ENCODE peak calls at places on chromosomes 13 and 19, in eight cellular contexts. One of them, this sample, is unnamed.

GRCh38 chr13:113946409-113947181 is 27.3 kb downstream of the C13orf46 start:
- DNase-seq in aorta: peak
- DNase-seq in endodermal cell: no peak
- DNase-seq in MM.1S: no peak
- DNase-seq in CD8-positive, alpha-beta T cell: no peak
- DNase-seq in breast epithelium: no peak
- DNase-seq in PC-3: no peak
- DNase-seq in uterus: no peak
- DNase-seq in this sample: no peak

GRCh38 chr13:112174476-112175110 is 107.6 kb downstream of the SOX1 start:
- DNase-seq in CD8-positive, alpha-beta T cell: no peak
- DNase-seq in endodermal cell: peak
- DNase-seq in MM.1S: peak
- DNase-seq in uterus: no peak
- DNase-seq in breast epithelium: no peak
- DNase-seq in aorta: peak
- DNase-seq in PC-3: no peak
- DNase-seq in this sample: no peak

GRCh38 chr13:30346159-30346788 is 38.9 kb upstream of the KATNAL1 start:
- DNase-seq in endodermal cell: no peak
- DNase-seq in uterus: no peak
- DNase-seq in aorta: no peak
- DNase-seq in PC-3: no peak
- DNase-seq in MM.1S: peak
- DNase-seq in breast epithelium: no peak
- DNase-seq in CD8-positive, alpha-beta T cell: peak
- DNase-seq in this sample: no peak

GRCh38 chr19:15194938-15195337 is 5.9 kb downstream of the NOTCH3 start:
- DNase-seq in CD8-positive, alpha-beta T cell: no peak
- DNase-seq in uterus: no peak
- DNase-seq in PC-3: no peak
- DNase-seq in aorta: peak
- DNase-seq in endodermal cell: no peak
- DNase-seq in breast epithelium: no peak
- DNase-seq in MM.1S: no peak
- DNase-seq in this sample: peak

GRCh38 chr13:77860621-77861020 is 58.0 kb downstream of the EDNRB start:
- DNase-seq in breast epithelium: no peak
- DNase-seq in PC-3: peak
- DNase-seq in endodermal cell: no peak
- DNase-seq in CD8-positive, alpha-beta T cell: no peak
- DNase-seq in MM.1S: no peak
- DNase-seq in uterus: no peak
- DNase-seq in aorta: no peak
- DNase-seq in this sample: peak

GRCh38 chr13:76976488-76976887 is 15.4 kb upstream of the CLN5 start:
- DNase-seq in uterus: no peak
- DNase-seq in MM.1S: no peak
- DNase-seq in PC-3: no peak
- DNase-seq in endodermal cell: no peak
- DNase-seq in CD8-positive, alpha-beta T cell: peak
- DNase-seq in aorta: no peak
- DNase-seq in breast epithelium: no peak
- DNase-seq in this sample: peak

GRCh38 chr13:97367427-97367826 is 66.5 kb upstream of the RAP2A start:
- DNase-seq in aorta: no peak
- DNase-seq in MM.1S: no peak
- DNase-seq in CD8-positive, alpha-beta T cell: no peak
- DNase-seq in endodermal cell: peak
- DNase-seq in uterus: peak
- DNase-seq in breast epithelium: no peak
- DNase-seq in PC-3: no peak
- DNase-seq in this sample: peak

GRCh38 chr19:11064831-11065303 is 24.4 kb upstream of the LDLR start:
- DNase-seq in MM.1S: no peak
- DNase-seq in breast epithelium: no peak
- DNase-seq in uterus: no peak
- DNase-seq in PC-3: peak
- DNase-seq in aorta: no peak
- DNase-seq in endodermal cell: no peak
- DNase-seq in CD8-positive, alpha-beta T cell: no peak
- DNase-seq in this sample: no peak

GRCh38 chr19:2755448-2755705 is 15.6 kb upstream of the SLC39A3 start:
- DNase-seq in aorta: no peak
- DNase-seq in MM.1S: no peak
- DNase-seq in endodermal cell: no peak
- DNase-seq in breast epithelium: no peak
- DNase-seq in uterus: no peak
- DNase-seq in PC-3: no peak
- DNase-seq in CD8-positive, alpha-beta T cell: no peak
- DNase-seq in this sample: no peak

GRCh38 chr13:31556376-31556775 is 182.9 kb upstream of the RXFP2 start:
- DNase-seq in MM.1S: no peak
- DNase-seq in aorta: no peak
- DNase-seq in endodermal cell: no peak
- DNase-seq in uterus: no peak
- DNase-seq in CD8-positive, alpha-beta T cell: no peak
- DNase-seq in PC-3: no peak
- DNase-seq in breast epithelium: no peak
- DNase-seq in this sample: peak

GRCh38 chr13:39414339-39414738 is 188.7 kb downstream of the LHFPL6 start:
- DNase-seq in breast epithelium: no peak
- DNase-seq in endodermal cell: no peak
- DNase-seq in uterus: no peak
- DNase-seq in CD8-positive, alpha-beta T cell: no peak
- DNase-seq in aorta: no peak
- DNase-seq in PC-3: no peak
- DNase-seq in MM.1S: no peak
- DNase-seq in this sample: no peak

GRCh38 chr13:111262281-111262680 is 58.2 kb upstream of the TEX29 start:
- DNase-seq in aorta: no peak
- DNase-seq in MM.1S: no peak
- DNase-seq in uterus: no peak
- DNase-seq in PC-3: no peak
- DNase-seq in breast epithelium: no peak
- DNase-seq in endodermal cell: no peak
- DNase-seq in CD8-positive, alpha-beta T cell: no peak
- DNase-seq in this sample: no peak

GRCh38 chr19:18778826-18779354 is 12.2 kb downstream of the COMP start:
- DNase-seq in uterus: no peak
- DNase-seq in aorta: no peak
- DNase-seq in CD8-positive, alpha-beta T cell: no peak
- DNase-seq in breast epithelium: no peak
- DNase-seq in PC-3: no peak
- DNase-seq in MM.1S: no peak
- DNase-seq in endodermal cell: no peak
- DNase-seq in this sample: no peak

GRCh38 chr13:26446751-26447150 is 110.7 kb upstream of the WASF3 start:
- DNase-seq in aorta: no peak
- DNase-seq in breast epithelium: no peak
- DNase-seq in PC-3: peak
- DNase-seq in MM.1S: no peak
- DNase-seq in uterus: no peak
- DNase-seq in CD8-positive, alpha-beta T cell: no peak
- DNase-seq in endodermal cell: no peak
- DNase-seq in this sample: no peak

GRCh38 chr19:56966225-56966696 is 125.7 kb upstream of the PEG3 start:
- DNase-seq in PC-3: no peak
- DNase-seq in endodermal cell: no peak
- DNase-seq in breast epithelium: no peak
- DNase-seq in MM.1S: no peak
- DNase-seq in aorta: no peak
- DNase-seq in uterus: peak
- DNase-seq in CD8-positive, alpha-beta T cell: no peak
- DNase-seq in this sample: no peak

GRCh38 chr13:100302391-100302790 is 213.5 kb downstream of the PCCA start:
- DNase-seq in MM.1S: no peak
- DNase-seq in PC-3: no peak
- DNase-seq in endodermal cell: no peak
- DNase-seq in aorta: no peak
- DNase-seq in CD8-positive, alpha-beta T cell: no peak
- DNase-seq in breast epithelium: no peak
- DNase-seq in uterus: no peak
- DNase-seq in this sample: no peak

DNA sequence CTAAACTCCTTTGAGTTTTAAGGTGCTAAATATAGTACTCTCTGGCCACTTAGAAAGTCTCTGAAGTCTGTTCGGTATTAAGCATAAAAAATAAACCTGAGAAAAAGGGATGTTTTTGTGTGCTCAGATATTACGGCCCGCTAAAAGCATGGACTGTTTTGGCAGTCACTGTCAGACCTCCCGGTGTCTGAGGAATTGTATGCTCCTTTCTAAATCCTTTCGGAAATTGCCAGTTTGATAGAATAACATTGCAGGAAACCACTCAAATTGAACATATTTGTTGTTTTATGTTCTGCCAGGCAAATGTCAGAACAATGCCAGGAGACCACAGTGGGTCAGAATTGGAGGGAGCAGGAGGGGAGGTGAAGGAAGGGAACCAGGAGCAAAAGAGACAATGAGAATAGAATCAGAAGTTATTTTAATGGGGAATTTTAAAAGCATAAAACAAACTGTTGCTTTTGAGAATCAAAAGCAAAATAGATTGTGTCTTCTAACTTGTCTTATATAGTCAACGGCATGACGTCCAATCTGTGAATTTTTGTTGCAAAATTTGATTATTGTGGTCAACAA is 257.3 kb downstream of the SPRY2 start:
- DNase-seq in aorta: no peak
- DNase-seq in uterus: no peak
- DNase-seq in endodermal cell: no peak
- DNase-seq in MM.1S: no peak
- DNase-seq in CD8-positive, alpha-beta T cell: no peak
- DNase-seq in breast epithelium: no peak
- DNase-seq in PC-3: no peak
- DNase-seq in this sample: peak
- H3K27ac ChIP-seq in aorta: peak
- H3K27ac ChIP-seq in uterus: peak
- H3K27ac ChIP-seq in endodermal cell: no peak
- H3K27ac ChIP-seq in MM.1S: no peak
- H3K27ac ChIP-seq in CD8-positive, alpha-beta T cell: no peak
- H3K27ac ChIP-seq in breast epithelium: peak
- H3K27ac ChIP-seq in PC-3: peak
- H3K27ac ChIP-seq in this sample: peak

GRCh38 chr19:16573296-16573695 is 1.1 kb upstream of the SLC35E1 start:
- DNase-seq in aorta: no peak
- DNase-seq in uterus: no peak
- DNase-seq in PC-3: no peak
- DNase-seq in MM.1S: no peak
- DNase-seq in breast epithelium: no peak
- DNase-seq in endodermal cell: no peak
- DNase-seq in CD8-positive, alpha-beta T cell: no peak
- DNase-seq in this sample: no peak
- H3K27ac ChIP-seq in aorta: no peak
- H3K27ac ChIP-seq in uterus: peak
- H3K27ac ChIP-seq in PC-3: peak
- H3K27ac ChIP-seq in MM.1S: peak
- H3K27ac ChIP-seq in breast epithelium: peak
- H3K27ac ChIP-seq in endodermal cell: no peak
- H3K27ac ChIP-seq in CD8-positive, alpha-beta T cell: peak
- H3K27ac ChIP-seq in this sample: no peak

GRCh38 chr13:51612867-51613266 is 28.6 kb downstream of the WDFY2 start:
- DNase-seq in CD8-positive, alpha-beta T cell: no peak
- DNase-seq in breast epithelium: no peak
- DNase-seq in endodermal cell: no peak
- DNase-seq in MM.1S: no peak
- DNase-seq in aorta: no peak
- DNase-seq in PC-3: no peak
- DNase-seq in uterus: no peak
- DNase-seq in this sample: no peak

GRCh38 chr13:51608857-51609406 is 24.7 kb downstream of the WDFY2 start:
- DNase-seq in endodermal cell: no peak
- DNase-seq in CD8-positive, alpha-beta T cell: no peak
- DNase-seq in aorta: no peak
- DNase-seq in breast epithelium: no peak
- DNase-seq in MM.1S: no peak
- DNase-seq in PC-3: no peak
- DNase-seq in uterus: no peak
- DNase-seq in this sample: no peak

GRCh38 chr13:51614350-51614786 is 30.1 kb downstream of the WDFY2 start:
- DNase-seq in MM.1S: no peak
- DNase-seq in uterus: peak
- DNase-seq in endodermal cell: no peak
- DNase-seq in aorta: no peak
- DNase-seq in PC-3: no peak
- DNase-seq in breast epithelium: no peak
- DNase-seq in CD8-positive, alpha-beta T cell: peak
- DNase-seq in this sample: no peak

GRCh38 chr13:51618626-51619025 is 34.4 kb downstream of the WDFY2 start:
- DNase-seq in PC-3: no peak
- DNase-seq in breast epithelium: no peak
- DNase-seq in aorta: no peak
- DNase-seq in endodermal cell: no peak
- DNase-seq in CD8-positive, alpha-beta T cell: no peak
- DNase-seq in MM.1S: no peak
- DNase-seq in uterus: no peak
- DNase-seq in this sample: no peak

DNA sequence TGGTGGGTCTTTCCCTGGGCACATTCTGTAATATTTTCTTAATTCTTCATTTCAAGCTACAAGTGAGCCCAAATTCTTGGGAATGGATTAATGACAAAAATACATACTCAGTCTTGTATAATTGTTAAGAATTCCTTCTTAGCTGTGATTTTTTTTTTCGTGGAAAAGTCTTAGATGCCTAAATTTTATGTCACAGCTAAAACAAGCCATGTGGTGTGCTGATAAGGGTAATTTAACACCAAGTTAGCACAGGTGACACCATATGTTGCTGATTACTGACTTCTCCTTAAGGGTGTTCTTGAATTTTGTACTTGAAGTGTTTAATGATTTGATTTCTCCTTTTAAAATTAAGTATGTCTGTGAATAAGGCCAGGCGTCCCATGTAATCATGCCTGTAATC is 29.3 kb downstream of the WDFY2 start:
- DNase-seq in MM.1S: no peak
- DNase-seq in aorta: no peak
- DNase-seq in breast epithelium: no peak
- DNase-seq in CD8-positive, alpha-beta T cell: no peak
- DNase-seq in PC-3: no peak
- DNase-seq in uterus: no peak
- DNase-seq in endodermal cell: no peak
- DNase-seq in this sample: no peak
- H3K27ac ChIP-seq in MM.1S: no peak
- H3K27ac ChIP-seq in aorta: no peak
- H3K27ac ChIP-seq in breast epithelium: no peak
- H3K27ac ChIP-seq in CD8-positive, alpha-beta T cell: no peak
- H3K27ac ChIP-seq in PC-3: no peak
- H3K27ac ChIP-seq in uterus: no peak
- H3K27ac ChIP-seq in endodermal cell: no peak
- H3K27ac ChIP-seq in this sample: no peak

GRCh38 chr13:91085127-91085526 is 262.4 kb upstream of the MIR17HG start:
- DNase-seq in endodermal cell: no peak
- DNase-seq in uterus: no peak
- DNase-seq in MM.1S: no peak
- DNase-seq in breast epithelium: no peak
- DNase-seq in aorta: no peak
- DNase-seq in CD8-positive, alpha-beta T cell: no peak
- DNase-seq in PC-3: no peak
- DNase-seq in this sample: no peak

DNA sequence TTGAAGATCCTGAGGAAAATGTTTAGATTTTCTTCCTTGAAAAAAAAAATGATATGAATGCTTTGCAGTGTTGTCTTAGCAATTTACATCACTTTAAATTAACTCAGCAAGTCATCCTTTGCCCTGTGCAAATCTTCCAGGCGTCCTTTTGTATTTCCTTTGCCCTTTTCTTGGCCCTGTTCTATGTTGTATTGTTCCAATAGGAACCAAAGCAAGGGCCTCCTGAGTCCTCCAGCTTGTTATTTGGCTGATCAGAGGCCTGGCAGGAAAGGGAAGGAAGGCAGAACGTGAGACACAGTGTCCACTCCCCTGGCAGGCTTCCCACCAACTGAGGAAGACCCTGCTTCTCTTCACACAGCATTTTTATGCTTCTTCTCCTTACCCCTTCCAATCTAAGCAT is 260.2 kb upstream of the MIR17HG start:
- DNase-seq in CD8-positive, alpha-beta T cell: no peak
- DNase-seq in PC-3: no peak
- DNase-seq in endodermal cell: no peak
- DNase-seq in breast epithelium: no peak
- DNase-seq in MM.1S: no peak
- DNase-seq in uterus: no peak
- DNase-seq in aorta: no peak
- DNase-seq in this sample: no peak
- H3K27ac ChIP-seq in CD8-positive, alpha-beta T cell: no peak
- H3K27ac ChIP-seq in PC-3: no peak
- H3K27ac ChIP-seq in endodermal cell: peak
- H3K27ac ChIP-seq in breast epithelium: no peak
- H3K27ac ChIP-seq in MM.1S: no peak
- H3K27ac ChIP-seq in uterus: no peak
- H3K27ac ChIP-seq in aorta: no peak
- H3K27ac ChIP-seq in this sample: no peak